ENCODE peak calls at places on chromosome 1, in five cellular contexts. Y is neuronal stem cell, S is heart left ventricle, H is aorta, I is left ventricle myocardium inferior. O is an unnamed sample.

GRCh38 chr1:30371888-30372791 is 351.2 kb downstream of the MATN1 start:
- DNase-seq in Y (no peak), S (no peak), H (no peak), I (no peak), O (no peak)

GRCh38 chr1:119859647-119860046 is 36.7 kb downstream of the ADAM30 start:
- DNase-seq in Y (no peak), S (no peak), H (no peak), I (no peak), O (peak; percentile 83)

GRCh38 chr1:205373022-205373421 is 16.3 kb upstream of the KLHDC8A start:
- DNase-seq in Y (no peak), S (no peak), H (no peak), I (no peak), O (no peak)

GRCh38 chr1:91701494-91701869 is 184.5 kb downstream of the TGFBR3 start:
- DNase-seq in Y (no peak), S (no peak), H (no peak), I (no peak), O (no peak)

GRCh38 chr1:8040586-8040985 is 14.5 kb upstream of the ERRFI1 start:
- DNase-seq in Y (no peak), S (peak; percentile 70), H (peak; percentile 86), I (peak; percentile 53), O (no peak)

GRCh38 chr1:178632619-178633018 is 92.4 kb upstream of the RALGPS2 start:
- DNase-seq in Y (no peak), S (no peak), H (no peak), I (no peak), O (no peak)

GRCh38 chr1:110673197-110673701 is 1.5 kb downstream of the KCNA3 start:
- DNase-seq in Y (no peak), S (no peak), H (no peak), I (no peak), O (peak; percentile 10)

GRCh38 chr1:44696789-44697188 is 22.3 kb downstream of the ARMH1 start:
- DNase-seq in Y (no peak), S (no peak), H (no peak), I (peak; percentile 22), O (no peak)

GRCh38 chr1:17207966-17208418 is 3.1 kb downstream of the PADI1 start:
- DNase-seq in Y (no peak), S (no peak), H (no peak), I (no peak), O (peak; percentile 33)

GRCh38 chr1:45326627-45327591 is at the start of gene HPDL:
- DNase-seq in Y (peak; percentile 71), S (peak; percentile 66), H (peak; percentile 87), I (peak; percentile 63), O (peak; percentile 86)

GRCh38 chr1:16215882-16216753 is 3.7 kb upstream of the ARHGEF19 start:
- DNase-seq in Y (peak; percentile 93), S (peak; percentile 82), H (peak; percentile 93), I (peak; percentile 80), O (peak; percentile 34)

GRCh38 chr1:8448906-8449661 is 131.2 kb downstream of the SLC45A1 start:
- DNase-seq in Y (no peak), S (no peak), H (no peak), I (no peak), O (no peak)

GRCh38 chr1:19597463-19598309 is 46.4 kb upstream of the NBL1 start:
- DNase-seq in Y (no peak), S (no peak), H (no peak), I (no peak), O (no peak)

GRCh38 chr1:2334366-2334765 is 57.0 kb downstream of the MORN1 start:
- DNase-seq in Y (no peak), S (no peak), H (no peak), I (no peak), O (no peak)

GRCh38 chr1:224168859-224169380 is 14.1 kb upstream of the DEGS1 start:
- DNase-seq in Y (no peak), S (peak; percentile 45), H (no peak), I (no peak), O (peak; percentile 43)

GRCh38 chr1:53346814-53347176 is 18.9 kb upstream of the LRP8 start:
- DNase-seq in Y (no peak), S (peak; percentile 7), H (no peak), I (no peak), O (no peak)

GRCh38 chr1:159746676-159747075 is 32.3 kb upstream of the CRP start:
- DNase-seq in Y (no peak), S (no peak), H (no peak), I (no peak), O (no peak)

GRCh38 chr1:204882479-204882878 is 11.8 kb downstream of the NFASC start:
- DNase-seq in Y (no peak), S (no peak), H (no peak), I (no peak), O (no peak)

GRCh38 chr1:172948457-172948856 is 102.3 kb downstream of the TNFSF18 start:
- DNase-seq in Y (no peak), S (no peak), H (no peak), I (no peak), O (peak; percentile 36)

GRCh38 chr1:198158766-198159589 is 2.2 kb downstream of the NEK7 start:
- DNase-seq in Y (peak; percentile 86), S (peak; percentile 94), H (peak; percentile 97), I (peak; percentile 92), O (peak; percentile 93)

GRCh38 chr1:43144228-43144627 is 27.9 kb downstream of the EBNA1BP2 start:
- DNase-seq in Y (no peak), S (no peak), H (no peak), I (no peak), O (no peak)

GRCh38 chr1:46102769-46103476 is 29.5 kb downstream of the PIK3R3 start:
- DNase-seq in Y (no peak), S (no peak), H (no peak), I (no peak), O (no peak)

GRCh38 chr1:180911640-180912161 is 996 bp upstream of the KIAA1614 start:
- DNase-seq in Y (no peak), S (no peak), H (no peak), I (no peak), O (no peak)

GRCh38 chr1:63877816-63878215 is 104.0 kb downstream of the ROR1 start:
- DNase-seq in Y (no peak), S (no peak), H (no peak), I (no peak), O (no peak)

GRCh38 chr1:53065391-53065790 is 3.4 kb downstream of the PODN start:
- DNase-seq in Y (no peak), S (no peak), H (no peak), I (peak; percentile 7), O (no peak)

GRCh38 chr1:31152181-31152768 is 86.8 kb upstream of the PUM1 start:
- DNase-seq in Y (no peak), S (no peak), H (no peak), I (no peak), O (peak; percentile 18)

GRCh38 chr1:35605071-35605881 is 32.2 kb downstream of the TFAP2E start:
- DNase-seq in Y (no peak), S (no peak), H (no peak), I (no peak), O (no peak)

GRCh38 chr1:76583875-76584477 is 283.3 kb upstream of the ST6GALNAC5 start:
- DNase-seq in Y (no peak), S (no peak), H (no peak), I (no peak), O (no peak)

GRCh38 chr1:180343931-180344406 is 113.9 kb downstream of the LHX4 start:
- DNase-seq in Y (no peak), S (no peak), H (no peak), I (no peak), O (peak; percentile 70)

GRCh38 chr1:67824771-67825170 is 8.5 kb downstream of the GNG12 start:
- DNase-seq in Y (no peak), S (no peak), H (no peak), I (no peak), O (no peak)

DNA sequence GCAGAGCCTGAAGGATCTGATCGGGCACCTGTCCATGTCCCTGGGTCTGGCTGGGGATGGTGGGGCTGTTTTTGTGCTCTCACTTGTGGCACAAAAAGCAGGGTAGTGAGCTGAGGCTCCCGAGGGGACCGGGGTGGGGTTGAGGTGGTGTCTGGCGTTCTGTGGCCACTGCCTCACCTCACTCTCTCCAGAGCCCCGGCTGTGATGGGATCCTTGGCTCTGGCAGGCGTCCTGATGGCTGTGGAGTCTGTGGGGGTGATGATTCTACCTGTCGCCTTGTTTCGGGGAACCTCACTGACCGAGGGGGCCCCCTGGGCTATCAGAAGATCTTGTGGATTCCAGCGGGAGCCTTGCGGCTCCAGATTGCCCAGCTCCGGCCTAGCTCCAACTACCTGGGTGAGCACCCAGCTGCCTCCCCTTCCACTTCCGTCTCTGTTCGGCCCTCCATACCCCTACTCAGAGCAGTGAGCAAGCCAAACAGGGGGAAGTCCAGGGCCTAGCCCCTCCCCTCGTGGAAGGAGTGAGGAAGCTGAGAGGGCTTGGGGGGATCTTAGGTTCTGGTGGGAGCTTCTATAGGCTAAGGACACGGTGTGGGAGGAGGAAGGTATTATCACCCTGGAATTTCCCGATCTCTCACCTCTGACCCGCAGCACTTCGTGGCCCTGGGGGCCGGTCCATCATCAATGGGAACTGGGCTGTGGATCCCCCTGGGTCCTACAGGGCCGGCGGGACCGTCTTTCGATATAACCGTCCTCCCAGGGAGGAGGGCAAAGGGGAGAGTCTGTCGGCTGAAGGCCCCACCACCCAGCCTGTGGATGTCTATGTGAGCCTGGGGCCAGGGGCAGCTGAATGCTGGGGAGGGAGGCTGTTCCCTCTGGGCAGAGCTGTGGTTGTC is 7.0 kb downstream of the ADAMTSL4 start:
- DNase-seq in Y (no peak), S (no peak), H (peak; percentile 74), I (no peak), O (no peak)
- H3K4me1 ChIP-seq in Y (peaks cover 14% of the 10 kb centered on the region), S (peaks cover 27% of the 10 kb centered on the region), H (no peaks in the 10 kb centered on the region), I (peaks cover 54% of the 10 kb centered on the region), O (peaks cover 11% of the 10 kb centered on the region)

GRCh38 chr1:221166162-221166500 is 286.9 kb downstream of the HLX start:
- DNase-seq in Y (no peak), S (no peak), H (no peak), I (no peak), O (no peak)
- H3K4me1 ChIP-seq in Y (no peaks in the 10 kb centered on the region), S (peaks cover 3% of the 10 kb centered on the region), H (no peaks in the 10 kb centered on the region), I (peaks cover 26% of the 10 kb centered on the region), O (no peaks in the 10 kb centered on the region)

DNA sequence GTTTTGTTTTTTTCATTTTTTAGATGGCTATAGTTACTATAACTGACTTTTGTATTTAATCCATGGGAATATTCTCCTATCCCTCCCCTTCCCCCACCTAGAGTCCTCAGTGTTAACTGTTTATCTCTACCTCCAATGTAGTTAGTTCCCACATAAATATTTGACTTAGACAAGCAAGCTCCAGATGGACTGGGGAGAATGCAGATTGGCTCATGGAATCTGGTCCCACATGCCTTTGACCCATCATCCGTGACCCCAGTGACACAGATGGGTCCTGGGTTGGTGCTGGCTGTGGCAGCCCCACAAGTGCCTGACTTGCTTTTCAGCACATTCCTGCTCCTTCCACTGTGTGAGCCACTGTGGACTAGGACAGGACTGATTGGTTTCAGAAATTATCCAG is 41.8 kb downstream of the ATP2B4 start:
- DNase-seq in Y (no peak), S (no peak), H (no peak), I (no peak), O (no peak)
- H3K4me1 ChIP-seq in Y (peaks cover 22% of the 10 kb centered on the region), S (peaks cover 61% of the 10 kb centered on the region), H (peaks cover 2% of the 10 kb centered on the region), I (peaks cover 99% of the 10 kb centered on the region), O (peaks cover 45% of the 10 kb centered on the region)

DNA sequence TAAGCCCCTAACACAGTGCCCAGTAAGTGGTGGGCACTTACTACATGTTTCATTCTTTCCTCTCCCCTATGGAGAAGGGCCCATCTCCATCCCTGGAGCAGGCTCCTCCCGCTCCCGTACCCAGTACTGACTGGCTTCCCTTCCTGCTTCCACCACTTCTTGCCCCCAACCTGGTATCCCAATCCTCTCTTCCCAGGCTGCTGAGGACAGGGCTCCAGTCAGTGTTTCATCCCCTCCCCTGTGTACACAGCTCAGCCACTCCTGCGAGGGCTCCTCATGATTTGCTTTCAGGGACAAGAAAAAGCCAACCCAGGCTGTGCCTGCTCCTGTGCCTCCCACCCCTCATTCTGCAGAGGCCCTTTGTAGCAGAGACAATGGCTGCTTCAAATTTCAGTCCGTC is 20.8 kb upstream of the ETV3 start:
- DNase-seq in Y (no peak), S (no peak), H (no peak), I (no peak), O (no peak)
- H3K4me1 ChIP-seq in Y (no peaks in the 10 kb centered on the region), S (peaks cover 10% of the 10 kb centered on the region), H (no peaks in the 10 kb centered on the region), I (peaks cover 25% of the 10 kb centered on the region), O (peaks cover 3% of the 10 kb centered on the region)

GRCh38 chr1:86739901-86740507 is 35.6 kb downstream of the SH3GLB1 start:
- DNase-seq in Y (no peak), S (no peak), H (no peak), I (no peak), O (peak; percentile 46)
- H3K4me1 ChIP-seq in Y (no peaks in the 10 kb centered on the region), S (peaks cover 3% of the 10 kb centered on the region), H (no peaks in the 10 kb centered on the region), I (peaks cover 24% of the 10 kb centered on the region), O (peaks cover 21% of the 10 kb centered on the region)

O was measured in DND-41.